ENCODE peak calls at places on chromosomes 16 and 17, in four cellular contexts. H is GM12891, G is K562, W is ovary. E is an unnamed sample.

GRCh38 chr17:19718613-19719364 is 2.4 kb upstream of the SLC47A2 start:
- DNase-seq in H (no peak), G (peak; percentile 16), W (no peak), E (no peak)

GRCh38 chr16:51834131-51834530 is 683.1 kb upstream of the SALL1 start:
- DNase-seq in H (no peak), G (no peak), W (no peak), E (no peak)

GRCh38 chr17:38434178-38434665 is 6.0 kb downstream of the ARHGAP23 start:
- DNase-seq in H (no peak), G (no peak), W (peak; percentile 57), E (no peak)

GRCh38 chr16:81708459-81709368 is 70.4 kb upstream of the PLCG2 start:
- DNase-seq in H (no peak), G (no peak), W (no peak), E (no peak)

GRCh38 chr17:77875881-77876509 is 82.5 kb upstream of the TNRC6C start:
- DNase-seq in H (no peak), G (peak; percentile 90), W (no peak), E (peak; percentile 65)

GRCh38 chr17:6374761-6375312 is 60.1 kb downstream of the AIPL1 start:
- DNase-seq in H (no peak), G (no peak), W (no peak), E (peak; percentile 74)

GRCh38 chr16:49855822-49856740 is at the start of gene ZNF423:
- DNase-seq in H (no peak), G (no peak), W (peak; percentile 56), E (no peak)

GRCh38 chr17:78745407-78746088 is 36.5 kb downstream of the CYTH1 start:
- DNase-seq in H (no peak), G (no peak), W (no peak), E (no peak)

GRCh38 chr16:72025404-72026114 is 17.0 kb downstream of the DHODH start:
- DNase-seq in H (no peak), G (no peak), W (no peak), E (no peak)

GRCh38 chr17:52157603-52158449 is 688 bp downstream of the CA10 start:
- DNase-seq in H (no peak), G (no peak), W (no peak), E (no peak)

GRCh38 chr16:19935696-19936095 is 51.0 kb upstream of the GPRC5B start:
- DNase-seq in H (no peak), G (no peak), W (no peak), E (no peak)

GRCh38 chr16:81836279-81837054 is 57.4 kb downstream of the PLCG2 start:
- DNase-seq in H (peak; percentile 44), G (no peak), W (no peak), E (no peak)

GRCh38 chr17:56141046-56141839 is 12.0 kb upstream of the ANKFN1 start:
- DNase-seq in H (no peak), G (no peak), W (no peak), E (no peak)

GRCh38 chr17:19720631-19721426 is 4.4 kb upstream of the SLC47A2 start:
- DNase-seq in H (no peak), G (no peak), W (no peak), E (no peak)

GRCh38 chr17:51088287-51088686 is 32.4 kb downstream of the SPAG9 start:
- DNase-seq in H (no peak), G (no peak), W (no peak), E (no peak)

GRCh38 chr17:45123076-45123770 is 9.1 kb downstream of the PLCD3 start:
- DNase-seq in H (no peak), G (no peak), W (no peak), E (no peak)

GRCh38 chr17:62704381-62704971 is 77.0 kb downstream of the MRC2 start:
- DNase-seq in H (no peak), G (peak; percentile 43), W (peak; percentile 44), E (no peak)

GRCh38 chr17:32518856-32519768 is 32.3 kb downstream of the CDK5R1 start:
- DNase-seq in H (no peak), G (no peak), W (no peak), E (no peak)

GRCh38 chr17:71252446-71252845 is 868.4 kb upstream of the SOX9 start:
- DNase-seq in H (no peak), G (no peak), W (no peak), E (no peak)

GRCh38 chr16:85767569-85767968 is 16.7 kb upstream of the C16orf74 start:
- DNase-seq in H (no peak), G (no peak), W (no peak), E (peak; percentile 95)

GRCh38 chr16:57284206-57284951 is at the start of gene PLLP:
- DNase-seq in H (peak; percentile 78), G (peak; percentile 95), W (no peak), E (peak; percentile 61)

GRCh38 chr17:2054740-2055493 is at the start of gene HIC1:
- DNase-seq in H (peak; percentile 82), G (peak; percentile 51), W (peak; percentile 81), E (peak; percentile 98)

GRCh38 chr16:84729716-84730320 is 30.0 kb downstream of the USP10 start:
- DNase-seq in H (no peak), G (no peak), W (no peak), E (no peak)

GRCh38 chr17:44916781-44917241 is 1.5 kb upstream of the GFAP start:
- DNase-seq in H (no peak), G (no peak), W (no peak), E (peak; percentile 92)

GRCh38 chr16:6104423-6104822 is 1006.8 kb upstream of the EEF2KMT start:
- DNase-seq in H (no peak), G (no peak), W (no peak), E (no peak)

GRCh38 chr17:81427446-81428120 is 32.3 kb downstream of the BAHCC1 start:
- DNase-seq in H (no peak), G (no peak), W (no peak), E (no peak)

GRCh38 chr17:43753488-43754129 is 5.0 kb downstream of the SOST start:
- DNase-seq in H (no peak), G (peak; percentile 46), W (no peak), E (peak; percentile 71)

GRCh38 chr16:87924041-87924851 is 12.1 kb downstream of the CA5A start:
- DNase-seq in H (peak; percentile 68), G (no peak), W (no peak), E (no peak)

GRCh38 chr16:80527297-80527696 is 13.5 kb upstream of the DYNLRB2 start:
- DNase-seq in H (peak; percentile 32), G (no peak), W (no peak), E (peak; percentile 12)

GRCh38 chr17:83124871-83125514 is 45.6 kb downstream of the METRNL start:
- DNase-seq in H (no peak), G (no peak), W (peak; percentile 5), E (no peak)

GRCh38 chr17:1060991-1061390 is 64.1 kb downstream of the TIMM22 start:
- DNase-seq in H (no peak), G (no peak), W (no peak), E (peak; percentile 99)

GRCh38 chr17:75844530-75845057 is 390 bp upstream of the UNC13D start:
- DNase-seq in H (no peak), G (peak; percentile 80), W (no peak), E (peak; percentile 90)

DNA sequence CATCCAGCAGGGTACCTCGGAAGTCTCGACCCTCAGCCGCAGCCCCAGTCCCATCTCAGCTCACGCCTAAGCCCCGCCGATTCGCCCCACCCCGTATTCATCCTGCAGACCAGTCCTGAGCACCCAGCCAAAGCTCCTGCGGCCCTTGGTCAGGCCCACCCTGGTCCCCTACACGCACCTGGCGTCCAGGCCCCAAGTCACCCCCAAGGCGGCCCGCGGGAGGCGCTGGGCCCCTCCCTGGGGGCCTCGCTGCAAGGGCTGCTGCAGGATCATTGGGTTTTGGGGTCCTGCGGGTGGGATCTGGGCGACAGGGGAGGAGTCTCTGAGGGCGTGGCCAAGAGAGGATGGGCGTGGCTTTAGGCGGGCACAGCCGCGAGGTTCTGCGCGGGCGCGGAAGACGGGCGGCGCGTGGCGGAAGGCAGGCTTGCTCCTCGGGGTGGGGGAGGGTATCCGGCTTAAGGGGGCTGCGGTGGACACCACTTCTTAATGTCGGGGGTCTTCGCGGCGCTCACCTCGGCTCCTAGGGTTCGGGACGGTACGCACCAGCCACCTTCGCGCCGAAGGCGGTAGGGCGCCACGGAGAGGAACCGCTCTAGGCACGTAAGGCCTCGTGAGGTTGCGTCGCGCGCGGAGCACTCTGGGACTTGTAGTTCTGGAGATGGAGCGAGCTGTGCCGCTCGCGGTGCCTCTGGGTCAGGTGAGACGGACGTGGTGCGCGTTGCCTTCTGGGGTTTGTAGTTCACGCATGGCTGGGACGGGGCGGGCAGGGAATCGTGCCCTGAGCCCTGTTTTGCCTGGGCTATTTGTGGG is at the start of the genes HCFC1R1 and THOC6:
- DNase-seq in H (peak; percentile 91), G (peak; percentile 66), W (peak; percentile 94), E (peak; percentile 87)
- TF ChIP-seq POLR2A in H (peak; percentile 82), G (peak; percentile 95), W (peak; percentile 62), E (peak; percentile 76)

GRCh38 chr17:3870871-3871306 is 22.0 kb downstream of the CAMKK1 start:
- DNase-seq in H (peak; percentile 57), G (peak; percentile 21), W (no peak), E (no peak)
- TF ChIP-seq POLR2A in H (no peak), G (no peak), W (no peak), E (no peak)

DNA sequence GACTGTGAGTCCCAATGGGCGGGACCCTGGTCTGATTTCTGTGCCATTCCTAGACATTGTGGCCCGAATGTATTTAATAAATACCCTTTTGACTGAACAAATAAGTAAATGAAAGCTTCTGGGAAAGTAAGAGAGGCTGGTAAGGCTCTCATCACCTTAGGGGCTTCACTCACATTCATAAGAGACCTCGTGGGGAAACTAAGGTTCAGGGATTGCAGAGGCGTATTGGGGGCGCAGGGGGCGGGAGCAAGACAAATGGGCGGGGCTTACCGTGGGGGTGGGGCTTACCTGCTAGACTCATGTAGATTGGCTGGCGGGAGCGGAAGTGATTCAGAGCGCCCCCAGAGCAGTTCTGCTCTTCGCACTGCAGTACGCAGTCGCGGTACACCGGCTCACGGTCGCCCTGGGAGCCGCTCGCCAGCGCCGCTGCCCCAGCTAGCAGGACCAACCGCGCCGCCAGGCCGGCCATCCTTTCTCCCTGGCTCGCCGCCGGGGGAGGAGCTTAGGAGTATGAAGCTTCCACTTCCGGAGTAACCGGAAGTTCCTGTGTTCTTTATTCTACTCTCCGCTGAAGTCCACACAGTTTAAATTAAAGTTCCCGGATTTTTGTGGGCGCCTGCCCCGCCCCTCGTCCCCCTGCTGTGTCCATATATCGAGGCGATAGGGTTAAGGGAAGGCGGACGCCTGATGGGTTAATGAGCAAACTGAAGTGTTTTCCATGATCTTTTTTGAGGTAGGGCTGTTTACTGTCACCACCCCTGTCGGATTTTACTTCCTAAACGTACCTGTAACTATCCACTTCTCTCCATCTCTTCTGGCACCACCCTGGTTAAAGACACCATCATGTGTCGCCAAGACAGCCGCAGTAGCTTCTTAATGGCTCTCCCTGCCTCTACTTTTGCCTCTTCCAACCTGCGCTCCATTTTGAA is at the start of gene PGAP3:
- DNase-seq in H (peak; percentile 90), G (peak; percentile 94), W (peak; percentile 88), E (peak; percentile 94)
- TF ChIP-seq POLR2A in H (peak; percentile 74), G (peak; percentile 82), W (peak; percentile 14), E (peak; percentile 67)

DNA sequence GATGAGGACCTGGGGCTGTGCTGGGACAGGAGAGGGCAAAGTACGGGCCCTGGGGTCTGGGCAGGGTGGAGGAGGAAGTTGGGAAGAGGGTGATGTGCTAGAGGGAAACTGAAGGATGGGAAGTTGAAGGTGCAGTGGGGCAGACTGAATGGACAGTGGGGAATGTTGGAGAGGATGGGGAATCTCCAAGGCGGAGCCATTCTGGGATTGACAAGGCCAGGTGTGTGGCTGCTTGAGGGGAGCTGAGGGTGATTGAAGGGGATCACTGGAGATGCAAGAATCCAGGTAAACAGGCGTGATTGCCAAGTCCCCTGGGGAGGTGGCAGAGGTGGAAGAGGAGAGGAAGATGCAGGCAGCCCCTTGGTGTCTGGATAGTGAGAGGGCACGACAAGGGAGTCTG is 8.5 kb upstream of the HSD3B7 start:
- DNase-seq in H (no peak), G (no peak), W (no peak), E (no peak)
- TF ChIP-seq POLR2A in H (no peak), G (no peak), W (no peak), E (no peak)

E was measured in H54.